ENCODE peak calls at places on chromosomes 11 and 22, in nine cellular contexts. One of them, this sample, is unnamed.

GRCh38 chr11:119474682-119475596 is 52.0 kb upstream of the THY1 start:
- DNase-seq in frontal cortex: peak
- DNase-seq in left colon: no peak
- DNase-seq in GM04504: peak
- DNase-seq in tibial nerve: peak
- DNase-seq in fibroblast of mammary gland: peak
- DNase-seq in mucosa of descending colon: no peak
- DNase-seq in iPS-NIHi11: peak
- DNase-seq in HFFc6: peak
- DNase-seq in this sample: no peak

GRCh38 chr22:46452195-46453005 is 85.0 kb downstream of the CELSR1 start:
- DNase-seq in GM04504: no peak
- DNase-seq in iPS-NIHi11: no peak
- DNase-seq in fibroblast of mammary gland: no peak
- DNase-seq in HFFc6: no peak
- DNase-seq in tibial nerve: no peak
- DNase-seq in left colon: no peak
- DNase-seq in mucosa of descending colon: no peak
- DNase-seq in frontal cortex: no peak
- DNase-seq in this sample: no peak

GRCh38 chr11:32902089-32902665 is 9.6 kb downstream of the QSER1 start:
- DNase-seq in mucosa of descending colon: no peak
- DNase-seq in fibroblast of mammary gland: no peak
- DNase-seq in frontal cortex: no peak
- DNase-seq in HFFc6: no peak
- DNase-seq in left colon: no peak
- DNase-seq in iPS-NIHi11: no peak
- DNase-seq in tibial nerve: no peak
- DNase-seq in GM04504: no peak
- DNase-seq in this sample: peak

GRCh38 chr11:27296406-27296994 is 66.5 kb downstream of the CCDC34 start:
- DNase-seq in iPS-NIHi11: peak
- DNase-seq in frontal cortex: peak
- DNase-seq in GM04504: no peak
- DNase-seq in fibroblast of mammary gland: peak
- DNase-seq in HFFc6: peak
- DNase-seq in mucosa of descending colon: no peak
- DNase-seq in left colon: no peak
- DNase-seq in tibial nerve: no peak
- DNase-seq in this sample: no peak

GRCh38 chr11:79045018-79045787 is 395.6 kb downstream of the TENM4 start:
- DNase-seq in mucosa of descending colon: no peak
- DNase-seq in iPS-NIHi11: no peak
- DNase-seq in tibial nerve: no peak
- DNase-seq in frontal cortex: no peak
- DNase-seq in GM04504: no peak
- DNase-seq in fibroblast of mammary gland: no peak
- DNase-seq in HFFc6: no peak
- DNase-seq in left colon: no peak
- DNase-seq in this sample: no peak

GRCh38 chr11:15985863-15986139 is 370.5 kb downstream of the SOX6 start:
- DNase-seq in mucosa of descending colon: no peak
- DNase-seq in left colon: no peak
- DNase-seq in iPS-NIHi11: no peak
- DNase-seq in GM04504: no peak
- DNase-seq in frontal cortex: no peak
- DNase-seq in tibial nerve: no peak
- DNase-seq in HFFc6: no peak
- DNase-seq in fibroblast of mammary gland: no peak
- DNase-seq in this sample: no peak

GRCh38 chr22:42285604-42286003 is 15.2 kb upstream of the TCF20 start:
- DNase-seq in GM04504: no peak
- DNase-seq in left colon: no peak
- DNase-seq in fibroblast of mammary gland: no peak
- DNase-seq in HFFc6: no peak
- DNase-seq in mucosa of descending colon: no peak
- DNase-seq in frontal cortex: no peak
- DNase-seq in iPS-NIHi11: no peak
- DNase-seq in tibial nerve: no peak
- DNase-seq in this sample: no peak

GRCh38 chr11:267491-267994 is 10.7 kb upstream of the NLRP6 start:
- DNase-seq in HFFc6: no peak
- DNase-seq in mucosa of descending colon: peak
- DNase-seq in GM04504: no peak
- DNase-seq in iPS-NIHi11: no peak
- DNase-seq in left colon: no peak
- DNase-seq in frontal cortex: no peak
- DNase-seq in tibial nerve: no peak
- DNase-seq in fibroblast of mammary gland: peak
- DNase-seq in this sample: peak

GRCh38 chr22:38455530-38456271 is 702 bp upstream of the KCNJ4 start:
- DNase-seq in GM04504: no peak
- DNase-seq in tibial nerve: no peak
- DNase-seq in fibroblast of mammary gland: no peak
- DNase-seq in mucosa of descending colon: peak
- DNase-seq in frontal cortex: peak
- DNase-seq in left colon: no peak
- DNase-seq in iPS-NIHi11: peak
- DNase-seq in HFFc6: no peak
- DNase-seq in this sample: no peak

GRCh38 chr22:23431337-23432072 is 148.6 kb downstream of the IGLL1 start:
- DNase-seq in GM04504: no peak
- DNase-seq in HFFc6: no peak
- DNase-seq in fibroblast of mammary gland: no peak
- DNase-seq in left colon: no peak
- DNase-seq in tibial nerve: no peak
- DNase-seq in iPS-NIHi11: peak
- DNase-seq in mucosa of descending colon: no peak
- DNase-seq in frontal cortex: no peak
- DNase-seq in this sample: no peak

GRCh38 chr11:3231851-3232744 is at the start of gene MRGPRE:
- DNase-seq in iPS-NIHi11: no peak
- DNase-seq in mucosa of descending colon: no peak
- DNase-seq in fibroblast of mammary gland: peak
- DNase-seq in GM04504: no peak
- DNase-seq in left colon: no peak
- DNase-seq in frontal cortex: peak
- DNase-seq in tibial nerve: no peak
- DNase-seq in HFFc6: no peak
- DNase-seq in this sample: peak

GRCh38 chr11:59182457-59183151 is 10.7 kb downstream of the DTX4 start:
- DNase-seq in fibroblast of mammary gland: no peak
- DNase-seq in frontal cortex: no peak
- DNase-seq in HFFc6: no peak
- DNase-seq in tibial nerve: no peak
- DNase-seq in iPS-NIHi11: peak
- DNase-seq in left colon: peak
- DNase-seq in mucosa of descending colon: peak
- DNase-seq in GM04504: no peak
- DNase-seq in this sample: no peak

GRCh38 chr11:103378931-103379330 is 269.7 kb downstream of the DYNC2H1 start:
- DNase-seq in GM04504: no peak
- DNase-seq in left colon: no peak
- DNase-seq in mucosa of descending colon: no peak
- DNase-seq in HFFc6: no peak
- DNase-seq in iPS-NIHi11: no peak
- DNase-seq in tibial nerve: no peak
- DNase-seq in fibroblast of mammary gland: no peak
- DNase-seq in frontal cortex: no peak
- DNase-seq in this sample: no peak